ENCODE peak calls at places on chromosomes 2 and 18, in six cellular contexts. O, Y, P, L, T and B are unnamed samples.

GRCh38 chr2:79025421-79025820 is at the start of gene REG3G:
- DNase-seq in O (no peak), Y (no peak), P (peak; percentile 65), L (no peak), T (no peak), B (peak; percentile 72)

GRCh38 chr18:75343389-75343788 is 84.1 kb downstream of the SMIM21 start:
- DNase-seq in O (no peak), Y (no peak), P (no peak), L (no peak), T (no peak), B (no peak)

GRCh38 chr2:38409136-38409903 is 32.2 kb upstream of the ATL2 start:
- DNase-seq in O (peak; percentile 43), Y (peak; percentile 91), P (peak; percentile 21), L (peak; percentile 92), T (peak; percentile 57), B (peak; percentile 55)

GRCh38 chr2:56531668-56532420 is 348.1 kb downstream of the CCDC85A start:
- DNase-seq in O (no peak), Y (peak; percentile 48), P (no peak), L (peak; percentile 6), T (no peak), B (no peak)

GRCh38 chr2:20487030-20487391 is 40.1 kb downstream of the RHOB start:
- DNase-seq in O (no peak), Y (no peak), P (no peak), L (no peak), T (no peak), B (no peak)

GRCh38 chr2:200242553-200242952 is 63.9 kb upstream of the SPATS2L start:
- DNase-seq in O (no peak), Y (no peak), P (no peak), L (no peak), T (no peak), B (no peak)

GRCh38 chr18:25282282-25282681 is 69.7 kb downstream of the ZNF521 start:
- DNase-seq in O (no peak), Y (peak; percentile 42), P (no peak), L (no peak), T (no peak), B (no peak)

GRCh38 chr18:58609536-58609993 is 19.3 kb downstream of the ALPK2 start:
- DNase-seq in O (no peak), Y (no peak), P (no peak), L (no peak), T (no peak), B (no peak)

GRCh38 chr2:23596316-23596885 is 211.4 kb downstream of the KLHL29 start:
- DNase-seq in O (no peak), Y (no peak), P (no peak), L (no peak), T (no peak), B (no peak)

GRCh38 chr18:46302866-46303485 is 198.8 kb downstream of the HAUS1 start:
- DNase-seq in O (no peak), Y (no peak), P (no peak), L (no peak), T (no peak), B (no peak)

GRCh38 chr2:85580206-85580605 is 2.8 kb downstream of the VAMP8 start:
- DNase-seq in O (no peak), Y (no peak), P (no peak), L (no peak), T (no peak), B (no peak)

GRCh38 chr2:85303780-85304531 is 23.8 kb downstream of the TGOLN2 start:
- DNase-seq in O (no peak), Y (no peak), P (no peak), L (no peak), T (no peak), B (no peak)

GRCh38 chr2:23518481-23519333 is 133.7 kb downstream of the KLHL29 start:
- DNase-seq in O (no peak), Y (peak; percentile 41), P (no peak), L (no peak), T (no peak), B (no peak)

GRCh38 chr18:8952796-8953760 is 149.4 kb upstream of the NDUFV2 start:
- DNase-seq in O (no peak), Y (no peak), P (no peak), L (no peak), T (no peak), B (no peak)

GRCh38 chr18:49668583-49669290 is 106.9 kb downstream of the LIPG start:
- DNase-seq in O (peak; percentile 74), Y (peak; percentile 50), P (no peak), L (no peak), T (peak; percentile 70), B (peak; percentile 90)

GRCh38 chr2:196592912-196593881 is 46.3 kb upstream of the CCDC150 start:
- DNase-seq in O (peak; percentile 56), Y (peak; percentile 40), P (no peak), L (no peak), T (no peak), B (peak; percentile 72)

GRCh38 chr2:44004735-44005602 is 9.2 kb upstream of the LRPPRC start:
- DNase-seq in O (no peak), Y (no peak), P (no peak), L (no peak), T (no peak), B (no peak)

GRCh38 chr18:50143891-50144290 is 51.1 kb downstream of the MYO5B start:
- DNase-seq in O (no peak), Y (no peak), P (no peak), L (no peak), T (no peak), B (no peak)

GRCh38 chr2:53442783-53443182 is 324.8 kb upstream of the CHAC2 start:
- DNase-seq in O (no peak), Y (no peak), P (peak; percentile 27), L (no peak), T (no peak), B (no peak)

GRCh38 chr2:238250896-238251295 is 11.1 kb upstream of the HES6 start:
- DNase-seq in O (no peak), Y (no peak), P (no peak), L (no peak), T (no peak), B (no peak)

GRCh38 chr18:44725300-44726096 is 44.8 kb downstream of the SETBP1 start:
- DNase-seq in O (peak; percentile 43), Y (no peak), P (peak; percentile 29), L (no peak), T (peak; percentile 75), B (no peak)

GRCh38 chr2:145764631-145765030 is 1244.7 kb upstream of the ZEB2 start:
- DNase-seq in O (peak; percentile 69), Y (peak; percentile 50), P (no peak), L (no peak), T (peak; percentile 58), B (peak; percentile 74)

GRCh38 chr2:177044686-177045085 is 167.9 kb upstream of the HNRNPA3 start:
- DNase-seq in O (no peak), Y (no peak), P (no peak), L (no peak), T (no peak), B (no peak)

GRCh38 chr2:241924909-241925250 is 55.4 kb downstream of the RTP5 start:
- DNase-seq in O (no peak), Y (no peak), P (peak; percentile 9), L (no peak), T (no peak), B (no peak)

GRCh38 chr2:127625146-127625943 is 20.6 kb upstream of the GPR17 start:
- DNase-seq in O (no peak), Y (no peak), P (no peak), L (no peak), T (no peak), B (no peak)

GRCh38 chr18:22667616-22668422 is 250.1 kb upstream of the CTAGE1 start:
- DNase-seq in O (no peak), Y (no peak), P (no peak), L (no peak), T (no peak), B (no peak)

GRCh38 chr2:53130441-53130943 is 637.1 kb upstream of the CHAC2 start:
- DNase-seq in O (no peak), Y (no peak), P (no peak), L (no peak), T (no peak), B (no peak)

DNA sequence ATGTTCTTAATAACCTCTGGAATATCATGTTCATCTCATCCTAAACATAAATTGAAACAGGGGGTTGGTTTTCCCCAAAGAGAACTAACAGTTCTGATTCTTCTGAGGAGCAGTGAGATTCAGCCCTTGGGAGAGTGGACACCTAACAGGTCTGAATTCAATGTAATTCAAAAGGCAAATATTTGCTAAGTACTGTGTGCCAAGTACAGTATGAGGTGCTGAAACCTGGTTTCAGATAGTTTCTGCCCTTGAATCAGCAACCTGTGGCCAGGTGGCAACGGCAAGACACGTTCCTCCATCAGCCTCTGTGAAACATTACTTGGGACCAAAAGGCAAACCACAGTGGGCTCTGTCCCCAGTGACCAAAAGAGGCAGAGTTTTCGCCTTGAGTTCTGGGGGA is 1.3 kb downstream of the LRRC30 start:
- DNase-seq in O (no peak), Y (no peak), P (no peak), L (no peak), T (no peak), B (no peak)
- TF ChIP-seq POLR2A in O (no peak), Y (no peak), P (no peak), L (no peak), T (no peak), B (no peak)

GRCh38 chr2:107281637-107282036 is 395.7 kb upstream of the ST6GAL2 start:
- DNase-seq in O (no peak), Y (no peak), P (no peak), L (no peak), T (no peak), B (no peak)
- H3K4me3 ChIP-seq in O (no peak overlapping the region), Y (no peak overlapping the region), P (no peak overlapping the region), L (no peak overlapping the region), T (no peak overlapping the region), B (no peak overlapping the region)

GRCh38 chr2:13351068-13351467 is 634.3 kb downstream of the TRIB2 start:
- DNase-seq in O (no peak), Y (no peak), P (no peak), L (no peak), T (no peak), B (no peak)

DNA sequence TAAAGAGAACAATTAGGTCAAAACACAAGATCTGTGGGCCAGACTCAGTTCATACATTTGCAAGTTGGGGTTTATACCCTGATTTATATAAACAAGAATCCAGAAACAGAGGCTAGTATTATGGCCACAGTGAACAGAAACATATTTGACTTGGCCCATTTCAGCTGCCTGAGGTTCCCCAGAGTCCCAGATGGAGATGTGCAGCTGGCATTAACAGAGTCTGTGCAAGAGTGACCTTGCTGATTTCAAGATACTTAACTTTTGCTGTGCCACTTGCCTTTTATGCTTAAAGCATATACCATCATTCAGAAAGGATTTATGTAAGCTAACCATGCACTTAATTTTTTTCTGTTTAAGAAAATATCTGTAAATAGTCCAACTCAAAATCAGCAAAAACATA is 636.3 kb downstream of the TRIB2 start:
- DNase-seq in O (no peak), Y (no peak), P (no peak), L (no peak), T (no peak), B (no peak)
- TF ChIP-seq CTCF in O (no peak), Y (no peak), P (no peak), L (no peak), T (no peak), B (no peak)

GRCh38 chr2:222566229-222566628 is 89.7 kb downstream of the FARSB start:
- DNase-seq in O (peak; percentile 32), Y (no peak), P (no peak), L (no peak), T (no peak), B (no peak)

GRCh38 chr2:222561151-222561550 is 94.7 kb downstream of the FARSB start:
- DNase-seq in O (no peak), Y (peak; percentile 17), P (no peak), L (no peak), T (no peak), B (no peak)

GRCh38 chr2:222563319-222563718 is 92.6 kb downstream of the FARSB start:
- DNase-seq in O (no peak), Y (no peak), P (no peak), L (no peak), T (no peak), B (no peak)

GRCh38 chr2:222561817-222562424 is 94.0 kb downstream of the FARSB start:
- DNase-seq in O (no peak), Y (peak; percentile 55), P (peak; percentile 33), L (peak; percentile 27), T (peak; percentile 44), B (peak; percentile 71)
- TF ChIP-seq POLR2A in O (no peak), Y (no peak), P (no peak), L (no peak), T (no peak), B (no peak)